ENCODE peak calls at places on chromosomes 12 and 14, in seven cellular contexts. T is mesendoderm, E is H9, N is IMR-90, G is trophoblast cell, C is neuronal stem cell, M is H1. U is an unnamed sample.

GRCh38 chr14:101397206-101397605 is 164.1 kb upstream of the DIO3 start:
- DNase-seq in M (no peak), C (no peak), G (no peak), N (no peak), T (no peak), E (no peak), U (no peak)

GRCh38 chr14:68682166-68683103 is 110.4 kb downstream of the ZFP36L1 start:
- DNase-seq in E (no peak), C (no peak), T (no peak), N (peak; percentile 95), G (peak; percentile 76), M (no peak), U (peak; percentile 90)

GRCh38 chr14:78690836-78691235 is 520.7 kb downstream of the NRXN3 start:
- DNase-seq in M (no peak), G (no peak), E (no peak), N (no peak), C (no peak), T (no peak), U (no peak)

GRCh38 chr12:15505616-15506015 is 183.3 kb downstream of the PTPRO start:
- DNase-seq in T (no peak), E (no peak), G (no peak), N (peak; percentile 46), M (no peak), C (no peak), U (no peak)

GRCh38 chr12:4214912-4215861 is 58.4 kb upstream of the CCND2 start:
- DNase-seq in E (peak; percentile 20), M (no peak), G (peak; percentile 38), T (no peak), N (no peak), C (no peak), U (no peak)

GRCh38 chr12:2306012-2306411 is 253.2 kb downstream of the CACNA1C start:
- DNase-seq in G (no peak), E (peak; percentile 73), C (no peak), M (no peak), T (peak; percentile 79), N (peak; percentile 38), U (no peak)

GRCh38 chr12:3311027-3311402 is 180.0 kb upstream of the PRMT8 start:
- DNase-seq in M (no peak), T (no peak), G (peak; percentile 90), E (no peak), C (no peak), N (no peak), U (no peak)

GRCh38 chr12:122309564-122310121 is 43.3 kb upstream of the VPS33A start:
- DNase-seq in N (peak; percentile 31), G (no peak), C (no peak), T (peak; percentile 5), M (no peak), E (no peak), U (no peak)

GRCh38 chr12:51389302-51389999 is 1.8 kb downstream of the GALNT6 start:
- DNase-seq in M (no peak), E (no peak), G (peak; percentile 70), C (no peak), N (peak; percentile 93), T (no peak), U (peak; percentile 64)

GRCh38 chr12:27779416-27779815 is 617 bp upstream of the KLHL42 start:
- DNase-seq in E (peak; percentile 52), N (no peak), C (no peak), M (no peak), G (peak; percentile 25), T (peak; percentile 43), U (peak; percentile 30)

GRCh38 chr12:31017535-31017934 is 56.1 kb upstream of the DDX11 start:
- DNase-seq in M (no peak), G (no peak), C (no peak), T (no peak), N (no peak), E (peak; percentile 28), U (no peak)

GRCh38 chr14:32319368-32320049 is 9.6 kb upstream of the AKAP6 start:
- DNase-seq in M (no peak), T (no peak), E (no peak), N (no peak), C (no peak), G (no peak), U (peak; percentile 40)

GRCh38 chr14:102901633-102902032 is 20.8 kb upstream of the AMN start:
- DNase-seq in E (no peak), G (no peak), T (no peak), C (no peak), M (no peak), N (no peak), U (no peak)

GRCh38 chr12:65511134-65511912 is 232.8 kb downstream of the MSRB3 start:
- DNase-seq in E (no peak), C (peak; percentile 8), N (no peak), M (no peak), G (no peak), T (no peak), U (no peak)

GRCh38 chr14:74566174-74567125 is 45.6 kb downstream of the LTBP2 start:
- DNase-seq in E (no peak), T (no peak), N (no peak), M (no peak), G (peak; percentile 70), C (no peak), U (no peak)

GRCh38 chr14:101508948-101509729 is 52.2 kb upstream of the DIO3 start:
- DNase-seq in T (no peak), N (no peak), C (no peak), M (no peak), E (no peak), G (no peak), U (no peak)

GRCh38 chr12:67710582-67710981 is 62.0 kb downstream of the DYRK2 start:
- DNase-seq in T (no peak), C (no peak), G (peak; percentile 25), N (peak; percentile 62), M (no peak), E (no peak), U (peak; percentile 66)

GRCh38 chr12:1839464-1839863 is 19.1 kb downstream of the LRTM2 start:
- DNase-seq in C (no peak), E (no peak), M (no peak), T (no peak), N (no peak), G (no peak), U (no peak)

GRCh38 chr14:95850429-95850828 is 26.2 kb upstream of the TUNAR start:
- DNase-seq in T (no peak), E (no peak), G (no peak), C (no peak), N (no peak), M (no peak), U (no peak)

GRCh38 chr14:95858893-95859292 is 17.7 kb upstream of the TUNAR start:
- DNase-seq in N (no peak), G (no peak), T (no peak), C (no peak), M (no peak), E (no peak), U (no peak)

GRCh38 chr14:95849761-95850160 is 26.9 kb upstream of the TUNAR start:
- DNase-seq in G (no peak), M (no peak), C (no peak), N (no peak), E (no peak), T (peak; percentile 64), U (no peak)

GRCh38 chr14:95855606-95856005 is 21.0 kb upstream of the TUNAR start:
- DNase-seq in E (no peak), G (no peak), M (no peak), T (no peak), C (no peak), N (no peak), U (no peak)
- H3K18ac ChIP-seq in E (no peak overlapping the region), G (no peak overlapping the region), M (no peak overlapping the region), T (no peak overlapping the region), C (no peak overlapping the region), N (no peak overlapping the region), U (no peak overlapping the region)

DNA sequence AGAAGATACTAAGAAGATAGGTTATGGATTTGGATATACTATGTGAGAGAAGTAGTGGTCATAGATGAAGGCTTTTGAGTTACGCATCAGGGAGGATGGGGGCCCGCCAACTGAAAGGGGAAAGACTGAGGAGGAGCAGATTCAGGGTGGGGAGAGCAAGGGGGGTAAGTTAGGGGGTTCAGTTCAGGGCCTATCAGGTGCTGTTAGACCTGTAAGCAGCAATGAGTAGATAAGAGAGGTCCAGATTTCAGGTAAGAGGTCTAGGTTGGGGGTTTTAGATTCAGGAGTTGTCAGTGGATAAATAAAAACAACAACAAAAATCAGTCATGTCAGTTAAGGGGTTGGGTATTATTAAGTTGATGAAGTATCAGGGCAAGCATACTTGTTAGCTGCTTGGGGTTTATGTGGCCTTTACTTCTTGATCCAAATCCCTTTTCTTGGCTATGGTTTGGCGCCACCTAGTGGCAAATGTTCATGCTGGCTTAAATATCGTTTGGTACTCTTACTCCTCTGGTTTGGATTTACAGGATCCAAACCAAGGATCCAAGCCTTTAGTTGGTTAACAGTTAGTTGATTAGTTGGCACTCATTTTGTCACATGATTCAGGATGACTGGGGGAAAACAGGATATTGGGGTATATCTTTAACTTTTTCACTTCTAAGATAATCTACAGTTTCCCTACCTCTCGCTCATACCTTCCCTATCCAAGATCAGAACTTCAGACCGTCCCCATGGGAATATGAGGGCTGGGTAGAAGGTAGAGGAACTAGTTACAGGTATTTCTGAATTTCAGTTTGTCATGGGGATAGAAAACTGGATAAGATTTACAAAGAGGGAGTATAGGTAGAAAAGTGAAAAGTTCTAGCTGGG is 65.1 kb downstream of the PCNX1 start:
- DNase-seq in M (no peak), G (peak; percentile 96), E (peak; percentile 69), N (peak; percentile 88), C (peak; percentile 81), T (peak; percentile 88), U (peak; percentile 86)
- H3K18ac ChIP-seq in M (no peak overlapping the region), G (no peak overlapping the region), E (no peak overlapping the region), N (no peak overlapping the region), C (no peak overlapping the region), T (no peak overlapping the region), U (no peak overlapping the region)

DNA sequence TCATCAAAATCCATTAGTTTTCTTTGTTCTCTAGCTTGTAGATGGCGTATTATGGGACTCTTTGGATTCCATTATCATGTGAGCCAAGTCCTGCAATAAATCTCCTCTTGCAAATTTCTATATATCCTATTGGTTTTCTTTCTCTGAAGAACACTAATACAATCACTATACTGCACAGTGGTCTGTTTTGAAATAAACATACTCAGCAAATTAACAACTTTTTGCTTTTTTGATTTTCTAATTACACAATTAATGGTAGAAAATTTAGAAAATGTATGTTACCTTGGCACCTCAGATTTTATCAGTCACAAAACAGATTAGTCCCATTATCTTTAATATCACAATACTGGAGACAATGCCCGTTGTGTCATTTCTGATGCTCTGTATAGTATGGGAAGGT is 513.2 kb upstream of the MIS18BP1 start:
- DNase-seq in E (no peak), N (no peak), C (no peak), G (no peak), T (no peak), M (no peak), U (no peak)
- H3K18ac ChIP-seq in E (no peak overlapping the region), N (no peak overlapping the region), C (no peak overlapping the region), G (no peak overlapping the region), T (no peak overlapping the region), M (no peak overlapping the region), U (no peak overlapping the region)

GRCh38 chr14:54486685-54487084 is 2.1 kb downstream of the GMFB start:
- DNase-seq in C (no peak), M (no peak), T (peak; percentile 60), E (no peak), G (no peak), N (no peak), U (no peak)
- H3K18ac ChIP-seq in C (no peak overlapping the region), M (no peak overlapping the region), T (no peak overlapping the region), E (no peak overlapping the region), G (no peak overlapping the region), N (no peak overlapping the region), U (no peak overlapping the region)

GRCh38 chr12:54495327-54495726 is 2.2 kb upstream of the NCKAP1L start:
- DNase-seq in M (no peak), C (no peak), T (no peak), G (no peak), E (no peak), N (no peak), U (no peak)
- H3K18ac ChIP-seq in M (no peak overlapping the region), C (no peak overlapping the region), T (no peak overlapping the region), G (no peak overlapping the region), E (no peak overlapping the region), N (no peak overlapping the region), U (no peak overlapping the region)

U was measured in mesenchymal stem cell.